ENCODE peak calls at places on chromosomes 3 and 15, in five cellular contexts. I is HCT116, V is prostate gland, L is psoas muscle, Y is hepatocyte. G is an unnamed sample.

GRCh38 chr3:190825389-190826016 is 37.0 kb downstream of the GMNC start:
- DNase-seq in I (no peak), V (no peak), L (no peak), Y (no peak), G (no peak)

GRCh38 chr3:82743196-82743595 is 981.8 kb upstream of the GBE1 start:
- DNase-seq in I (no peak), V (no peak), L (no peak), Y (no peak), G (no peak)

GRCh38 chr15:23589012-23589411 is 23.5 kb downstream of the MKRN3 start:
- DNase-seq in I (no peak), V (no peak), L (no peak), Y (no peak), G (no peak)

GRCh38 chr3:38136272-38136806 is 588 bp downstream of the ACAA1 start:
- DNase-seq in I (no peak), V (no peak), L (no peak), Y (no peak), G (peak; percentile 53)

GRCh38 chr15:23436421-23436820 is 10.6 kb downstream of the GOLGA6L2 start:
- DNase-seq in I (no peak), V (no peak), L (no peak), Y (no peak), G (peak; percentile 54)

GRCh38 chr15:100572362-100572983 is 29.5 kb downstream of the LINS1 start:
- DNase-seq in I (no peak), V (no peak), L (no peak), Y (peak; percentile 11), G (no peak)

GRCh38 chr3:46701211-46701939 is at the start of gene TMIE:
- DNase-seq in I (no peak), V (no peak), L (peak; percentile 54), Y (no peak), G (peak; percentile 78)

GRCh38 chr3:142794510-142794909 is 70.7 kb downstream of the TRPC1 start:
- DNase-seq in I (no peak), V (no peak), L (no peak), Y (no peak), G (no peak)

GRCh38 chr3:153927107-153927506 is 194.1 kb upstream of the ARHGEF26 start:
- DNase-seq in I (peak; percentile 12), V (no peak), L (no peak), Y (peak; percentile 38), G (no peak)

GRCh38 chr15:69980311-69981059 is 117.2 kb downstream of the TLE3 start:
- DNase-seq in I (no peak), V (no peak), L (no peak), Y (no peak), G (no peak)

GRCh38 chr3:185823280-185824044 is 1.4 kb downstream of the IGF2BP2 start:
- DNase-seq in I (no peak), V (peak; percentile 24), L (peak; percentile 22), Y (peak; percentile 79), G (peak; percentile 88)

GRCh38 chr3:127525373-127525772 is 65.2 kb downstream of the TPRA1 start:
- DNase-seq in I (peak; percentile 78), V (no peak), L (no peak), Y (peak; percentile 48), G (no peak)

GRCh38 chr3:94616833-94617232 is 554.0 kb downstream of the NSUN3 start:
- DNase-seq in I (no peak), V (no peak), L (no peak), Y (no peak), G (no peak)

GRCh38 chr3:98994128-98994762 is 92.8 kb upstream of the DCBLD2 start:
- DNase-seq in I (peak; percentile 52), V (no peak), L (no peak), Y (peak; percentile 61), G (no peak)

GRCh38 chr3:112858410-112859069 is 11.9 kb upstream of the CD200R1L start:
- DNase-seq in I (no peak), V (no peak), L (no peak), Y (no peak), G (no peak)

GRCh38 chr15:33124275-33124674 is 70.2 kb downstream of the FMN1 start:
- DNase-seq in I (no peak), V (no peak), L (no peak), Y (no peak), G (no peak)

GRCh38 chr3:52036829-52037228 is 19.5 kb downstream of the DUSP7 start:
- DNase-seq in I (no peak), V (no peak), L (no peak), Y (no peak), G (no peak)

GRCh38 chr3:194886836-194887235 is 201.2 kb downstream of the FAM43A start:
- DNase-seq in I (no peak), V (no peak), L (no peak), Y (no peak), G (no peak)

GRCh38 chr3:103048371-103048722 is 613.5 kb downstream of the ZPLD1 start:
- DNase-seq in I (peak; percentile 34), V (no peak), L (no peak), Y (no peak), G (no peak)

GRCh38 chr15:67232591-67232990 is 21.9 kb downstream of the AAGAB start:
- DNase-seq in I (no peak), V (no peak), L (no peak), Y (peak; percentile 44), G (no peak)

GRCh38 chr3:58190882-58191281 is 19.9 kb downstream of the DNASE1L3 start:
- DNase-seq in I (no peak), V (no peak), L (no peak), Y (no peak), G (no peak)

GRCh38 chr15:40313531-40314398 is 6.0 kb upstream of the PLCB2 start:
- DNase-seq in I (no peak), V (peak; percentile 62), L (no peak), Y (peak; percentile 57), G (peak; percentile 87)

GRCh38 chr3:55245391-55245790 is 241.7 kb downstream of the WNT5A start:
- DNase-seq in I (no peak), V (no peak), L (no peak), Y (no peak), G (no peak)

GRCh38 chr3:16864610-16865313 is 20.0 kb upstream of the PLCL2 start:
- DNase-seq in I (no peak), V (no peak), L (no peak), Y (no peak), G (no peak)

GRCh38 chr3:48596157-48596556 is 1.0 kb upstream of the COL7A1 start:
- DNase-seq in I (no peak), V (no peak), L (no peak), Y (no peak), G (no peak)

GRCh38 chr15:22227961-22228762 is 147.8 kb downstream of the OR4M2 start:
- DNase-seq in I (no peak), V (no peak), L (no peak), Y (no peak), G (no peak)

GRCh38 chr3:14766428-14767244 is 52.1 kb upstream of the FGD5 start:
- DNase-seq in I (no peak), V (no peak), L (no peak), Y (no peak), G (no peak)

GRCh38 chr3:189458536-189458935 is 172.7 kb upstream of the TP63 start:
- DNase-seq in I (no peak), V (peak; percentile 27), L (no peak), Y (peak; percentile 36), G (no peak)

GRCh38 chr3:99627062-99627826 is 11.2 kb upstream of the COL8A1 start:
- DNase-seq in I (no peak), V (no peak), L (no peak), Y (no peak), G (no peak)

GRCh38 chr3:192821161-192821560 is 93.8 kb upstream of the FGF12 start:
- DNase-seq in I (no peak), V (no peak), L (no peak), Y (no peak), G (no peak)

GRCh38 chr3:67291287-67292252 is 293.5 kb downstream of the KBTBD8 start:
- DNase-seq in I (no peak), V (no peak), L (no peak), Y (no peak), G (no peak)

GRCh38 chr3:15297592-15298350 is 34.6 kb downstream of the SH3BP5 start:
- DNase-seq in I (no peak), V (no peak), L (no peak), Y (no peak), G (no peak)

GRCh38 chr3:82654708-82655107 is 893.3 kb upstream of the GBE1 start:
- DNase-seq in I (no peak), V (no peak), L (no peak), Y (no peak), G (no peak)

GRCh38 chr3:64650710-64651109 is 37.1 kb downstream of the ADAMTS9 start:
- DNase-seq in I (no peak), V (no peak), L (no peak), Y (no peak), G (no peak)

GRCh38 chr3:168165390-168166269 is 69.9 kb upstream of the GOLIM4 start:
- DNase-seq in I (peak; percentile 65), V (peak; percentile 63), L (peak; percentile 25), Y (peak; percentile 85), G (no peak)

GRCh38 chr3:71063768-71064287 is 519.7 kb downstream of the FOXP1 start:
- DNase-seq in I (no peak), V (no peak), L (no peak), Y (peak; percentile 35), G (peak; percentile 48)

GRCh38 chr3:87000940-87001339 is 10.0 kb upstream of the VGLL3 start:
- DNase-seq in I (no peak), V (no peak), L (no peak), Y (no peak), G (no peak)

DNA sequence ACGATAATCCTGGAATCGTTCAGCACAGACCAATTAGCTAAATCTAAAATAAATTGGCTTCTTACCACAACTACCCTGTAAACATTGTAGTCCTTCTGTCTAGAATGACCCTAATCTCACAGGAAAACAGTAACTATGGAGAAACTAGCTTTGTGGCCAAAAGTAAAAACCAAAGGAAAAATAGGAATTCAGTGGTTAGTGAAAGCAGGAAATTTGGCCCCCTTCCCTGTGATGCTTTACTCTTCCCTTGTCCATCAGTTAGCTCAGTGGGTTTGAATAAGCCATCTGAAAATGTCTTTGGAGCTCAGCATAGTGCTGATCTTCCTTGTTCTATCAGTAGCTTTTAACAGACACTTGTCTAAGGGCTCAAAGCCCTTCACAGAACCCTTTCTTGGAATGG is 1.6 kb downstream of the NMD3 start:
- DNase-seq in I (no peak), V (no peak), L (no peak), Y (no peak), G (no peak)
- H3K27ac ChIP-seq in I (no peak overlapping the region), V (no peak overlapping the region), L (no peak overlapping the region), Y (no peak overlapping the region), G (no peak overlapping the region)

GRCh38 chr3:66179813-66180212 is 41.0 kb upstream of the SLC25A26 start:
- DNase-seq in I (no peak), V (no peak), L (no peak), Y (no peak), G (no peak)
- TF ChIP-seq CTCF in I (no peak), V (no peak), L (no peak), Y (no peak), G (no peak)

GRCh38 chr15:58608711-58609110 is 140.8 kb downstream of the ADAM10 start:
- DNase-seq in I (no peak), V (no peak), L (no peak), Y (no peak), G (no peak)
- H3K4me1 ChIP-seq in I (no peaks in the 10 kb centered on the region), V (no peaks in the 10 kb centered on the region), L (no peaks in the 10 kb centered on the region), Y (peaks cover 10% of the 10 kb centered on the region), G (peaks cover 6% of the 10 kb centered on the region)

DNA sequence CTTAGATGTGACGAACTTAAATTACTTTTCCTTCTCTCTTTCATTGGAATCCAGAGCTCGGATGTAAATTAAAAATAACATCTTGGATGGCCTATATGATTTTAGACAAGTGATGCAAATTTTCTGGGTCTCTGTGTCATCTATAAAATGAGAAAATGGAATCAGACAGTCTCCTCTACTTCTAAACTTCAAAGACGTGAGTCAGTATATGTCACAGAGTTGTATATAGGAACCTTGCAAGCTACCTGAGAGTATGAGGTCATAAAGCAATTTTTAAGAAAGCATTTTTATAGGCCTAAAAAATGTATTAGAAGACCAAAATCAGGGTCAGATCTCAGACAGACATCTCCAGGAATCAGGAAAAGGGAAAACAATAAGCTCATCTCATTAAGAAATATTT is 128.3 kb downstream of the TBL1XR1 start:
- DNase-seq in I (no peak), V (no peak), L (no peak), Y (no peak), G (no peak)
- H3K27ac ChIP-seq in I (no peak overlapping the region), V (no peak overlapping the region), L (no peak overlapping the region), Y (no peak overlapping the region), G (no peak overlapping the region)